ENCODE peak calls at places on chromosomes 1 and 21, in six cellular contexts. K, N, F, M, B and T are unnamed samples.

GRCh38 chr1:10107985-10108663 is 75.4 kb downstream of the UBE4B start:
- DNase-seq in F (no peak), N (no peak), M (no peak), B (peak), K (no peak), T (no peak)

GRCh38 chr21:29691616-29692491 is 247.9 kb downstream of the GRIK1 start:
- DNase-seq in N (no peak), B (no peak), M (no peak), F (no peak), K (no peak), T (no peak)

GRCh38 chr21:37281579-37281978 is 14.4 kb upstream of the VPS26C start:
- DNase-seq in M (no peak), B (no peak), N (no peak), K (no peak), F (peak), T (no peak)

GRCh38 chr1:245129321-245129720 is 25.5 kb upstream of the KIF26B start:
- DNase-seq in K (no peak), M (no peak), F (no peak), B (no peak), N (no peak), T (no peak)

GRCh38 chr21:41833138-41834115 is 45.7 kb downstream of the PRDM15 start:
- DNase-seq in M (no peak), B (no peak), K (no peak), N (no peak), F (peak), T (no peak)

GRCh38 chr1:95176859-95177258 is 57.2 kb upstream of the RWDD3 start:
- DNase-seq in M (no peak), F (no peak), B (no peak), N (no peak), K (no peak), T (no peak)

GRCh38 chr1:84257617-84258016 is 43.9 kb upstream of the SAMD13 start:
- DNase-seq in K (no peak), N (no peak), B (no peak), F (no peak), M (no peak), T (no peak)

GRCh38 chr1:1554926-1555915 is 14.8 kb upstream of the TMEM240 start:
- DNase-seq in B (peak), N (no peak), F (no peak), K (no peak), M (no peak), T (no peak)

GRCh38 chr1:117959364-117959763 is 29.8 kb downstream of the WDR3 start:
- DNase-seq in M (no peak), B (no peak), F (no peak), N (no peak), K (no peak), T (no peak)

GRCh38 chr1:186304982-186305949 is 69.8 kb downstream of the TPR start:
- DNase-seq in K (no peak), N (no peak), F (no peak), B (peak), M (no peak), T (no peak)

GRCh38 chr1:101284021-101284420 is 47.2 kb downstream of the S1PR1 start:
- DNase-seq in M (no peak), B (no peak), F (no peak), K (no peak), N (no peak), T (no peak)

GRCh38 chr1:154453155-154453554 is 48.0 kb downstream of the IL6R start:
- DNase-seq in F (no peak), M (no peak), K (no peak), B (no peak), N (no peak), T (no peak)

GRCh38 chr1:183032122-183032921 is 9.1 kb downstream of the LAMC1 start:
- DNase-seq in B (no peak), N (no peak), M (no peak), F (no peak), K (no peak), T (no peak)

GRCh38 chr1:164868990-164869389 is 310.0 kb downstream of the PBX1 start:
- DNase-seq in N (no peak), K (no peak), B (no peak), M (no peak), F (no peak), T (no peak)

GRCh38 chr1:159005676-159006075 is 4.0 kb upstream of the IFI16 start:
- DNase-seq in F (no peak), N (no peak), B (no peak), M (no peak), K (no peak), T (no peak)

GRCh38 chr1:200670215-200671118 is 760 bp upstream of the DDX59 start:
- DNase-seq in M (no peak), N (peak), F (no peak), B (peak), K (peak), T (no peak)

GRCh38 chr21:26732442-26733221 is 112.6 kb downstream of the ADAMTS1 start:
- DNase-seq in M (peak), B (peak), F (no peak), N (peak), K (peak), T (no peak)

GRCh38 chr1:207024202-207025143 is 8.1 kb downstream of the C1orf116 start:
- DNase-seq in K (no peak), F (no peak), B (peak), M (no peak), N (no peak), T (no peak)

GRCh38 chr21:44969965-44970755 is 30.3 kb downstream of the SLX9 start:
- DNase-seq in N (no peak), F (no peak), M (no peak), B (no peak), K (no peak), T (no peak)

GRCh38 chr1:235100124-235100801 is 28.4 kb downstream of the TOMM20 start:
- DNase-seq in B (no peak), F (peak), M (no peak), K (peak), N (no peak), T (no peak)

GRCh38 chr1:51963592-51964308 is 26.8 kb downstream of the RAB3B start:
- DNase-seq in K (no peak), B (no peak), F (no peak), N (no peak), M (no peak), T (no peak)

GRCh38 chr1:170221031-170221430 is 75.3 kb downstream of the NTMT2 start:
- DNase-seq in N (no peak), M (no peak), K (peak), F (no peak), B (peak), T (no peak)

GRCh38 chr1:226603030-226603960 is 54.7 kb downstream of the STUM start:
- DNase-seq in N (no peak), F (peak), B (no peak), M (no peak), K (peak), T (no peak)

GRCh38 chr21:16402752-16403151 is 673.0 kb downstream of the USP25 start:
- DNase-seq in N (no peak), K (no peak), M (no peak), F (no peak), B (no peak), T (no peak)

GRCh38 chr1:44072204-44072603 is 40.9 kb upstream of the SLC6A9 start:
- DNase-seq in K (no peak), B (no peak), N (no peak), M (no peak), F (no peak), T (no peak)

GRCh38 chr1:10507111-10507879 is 32.5 kb downstream of the PEX14 start:
- DNase-seq in K (peak), N (peak), B (peak), F (no peak), M (peak), T (peak)

GRCh38 chr1:234611153-234611798 is 1.3 kb upstream of the IRF2BP2 start:
- DNase-seq in F (no peak), B (no peak), N (no peak), K (peak), M (no peak), T (no peak)

GRCh38 chr21:36718951-36719501 is 20.1 kb downstream of the SIM2 start:
- DNase-seq in M (no peak), K (no peak), B (no peak), F (no peak), N (no peak), T (no peak)

GRCh38 chr1:19423130-19423529 is 62.2 kb downstream of the CAPZB start:
- DNase-seq in F (no peak), B (no peak), N (no peak), K (no peak), M (no peak), T (no peak)

GRCh38 chr1:11138952-11139351 is 39.3 kb upstream of the EXOSC10 start:
- DNase-seq in K (no peak), B (no peak), F (no peak), M (no peak), N (no peak), T (no peak)

GRCh38 chr1:110283677-110284076 is 55.5 kb upstream of the RBM15 start:
- DNase-seq in K (no peak), F (no peak), N (no peak), B (no peak), M (no peak), T (no peak)

GRCh38 chr1:116360435-116361173 is 12.4 kb upstream of the ATP1A1 start:
- DNase-seq in N (no peak), F (no peak), B (no peak), K (no peak), M (no peak), T (no peak)

GRCh38 chr1:111643696-111644095 is 24.1 kb downstream of the RAP1A start:
- DNase-seq in N (no peak), B (no peak), M (no peak), F (no peak), K (no peak), T (no peak)

GRCh38 chr1:234495231-234495990 is 16.4 kb upstream of the TARBP1 start:
- DNase-seq in K (no peak), B (peak), N (no peak), F (peak), M (no peak), T (no peak)

GRCh38 chr1:230270940-230271325 is 155.2 kb downstream of the PGBD5 start:
- DNase-seq in M (no peak), B (no peak), N (peak), F (no peak), K (no peak), T (no peak)

GRCh38 chr1:230270185-230270939 is 155.8 kb downstream of the PGBD5 start:
- DNase-seq in M (no peak), B (no peak), F (no peak), K (no peak), N (no peak), T (no peak)

GRCh38 chr1:230267338-230268065 is 158.6 kb downstream of the PGBD5 start:
- DNase-seq in M (no peak), B (no peak), F (no peak), N (no peak), K (no peak), T (no peak)

GRCh38 chr1:230266456-230266855 is 159.7 kb downstream of the PGBD5 start:
- DNase-seq in N (no peak), K (no peak), M (no peak), B (no peak), F (peak), T (no peak)

DNA sequence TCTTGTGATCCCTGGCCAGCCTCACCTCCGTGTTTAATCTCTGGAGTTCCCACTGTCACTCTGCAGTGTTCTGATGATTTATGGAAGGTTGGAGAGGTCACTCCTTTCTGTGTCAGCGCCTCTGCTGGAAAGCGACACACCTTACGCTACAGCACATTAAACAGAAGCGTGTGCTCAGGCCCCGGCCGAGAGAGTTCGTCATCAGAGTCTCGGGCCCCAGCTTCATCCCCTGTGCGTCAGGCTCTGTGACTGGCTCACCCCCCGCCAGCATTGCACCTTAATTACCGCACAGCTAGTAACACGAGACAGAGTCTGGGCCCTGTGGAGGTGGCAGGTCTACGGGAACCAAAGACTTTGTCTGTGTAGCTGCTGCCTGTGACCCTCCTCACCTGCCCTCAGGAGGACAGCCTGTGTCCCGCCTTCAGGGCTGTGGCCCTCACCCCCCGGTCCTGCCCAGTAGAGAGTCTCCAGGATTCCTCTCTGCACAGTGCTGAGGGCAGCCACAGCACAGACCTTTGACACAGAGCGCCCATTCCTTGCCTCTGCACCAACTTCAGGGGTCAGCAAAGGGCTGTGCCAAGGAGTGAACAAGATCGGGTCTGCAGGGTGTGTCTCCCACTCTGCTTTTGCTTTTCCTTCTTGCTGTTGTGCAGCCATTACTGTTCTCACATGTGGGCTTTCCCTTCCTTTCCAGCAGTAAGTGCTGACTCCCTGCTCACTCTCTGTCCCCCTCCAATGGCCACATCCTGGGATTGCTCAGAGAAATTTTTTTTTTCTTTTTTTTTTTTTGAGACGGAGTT is 157.6 kb downstream of the PGBD5 start:
- DNase-seq in B (peak), M (peak), K (no peak), F (no peak), N (no peak), T (no peak)
- TF ChIP-seq CTCF in B (peak), M (peak), K (peak), F (no peak), N (peak), T (peak)

GRCh38 chr1:178625695-178626094 is 99.3 kb upstream of the RALGPS2 start:
- DNase-seq in M (no peak), F (no peak), B (peak), N (no peak), K (no peak), T (no peak)
- TF ChIP-seq CTCF in M (no peak), F (no peak), B (no peak), N (no peak), K (no peak), T (no peak)

GRCh38 chr1:61659061-61659460 is 65.9 kb downstream of the TM2D1 start:
- DNase-seq in N (no peak), B (no peak), F (no peak), K (no peak), M (no peak), T (no peak)
- TF ChIP-seq CTCF in N (no peak), B (no peak), F (no peak), K (no peak), M (peak), T (peak)

DNA sequence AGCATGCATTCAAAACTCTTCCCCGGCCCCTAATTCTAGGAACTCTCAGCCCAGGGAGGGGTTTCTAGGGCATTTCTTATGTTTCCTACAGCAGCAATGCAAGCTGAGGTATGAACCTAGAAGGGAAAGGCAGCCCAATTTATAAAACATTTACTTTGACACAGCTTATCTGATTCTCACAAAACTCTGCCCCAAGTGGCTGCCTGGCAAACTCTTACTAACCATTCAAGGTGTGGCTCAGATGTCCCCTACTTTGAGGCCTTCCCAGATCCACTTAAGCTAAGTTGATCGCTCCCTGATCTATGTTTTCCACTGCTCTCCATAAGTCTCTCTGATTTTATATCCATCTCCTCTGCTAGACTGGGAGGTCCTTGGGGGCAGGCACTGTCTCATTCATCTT is 35.4 kb downstream of the AK2 start:
- DNase-seq in F (no peak), K (no peak), M (no peak), N (no peak), B (no peak), T (no peak)
- TF ChIP-seq CTCF in F (no peak), K (no peak), M (peak), N (no peak), B (peak), T (no peak)

DNA sequence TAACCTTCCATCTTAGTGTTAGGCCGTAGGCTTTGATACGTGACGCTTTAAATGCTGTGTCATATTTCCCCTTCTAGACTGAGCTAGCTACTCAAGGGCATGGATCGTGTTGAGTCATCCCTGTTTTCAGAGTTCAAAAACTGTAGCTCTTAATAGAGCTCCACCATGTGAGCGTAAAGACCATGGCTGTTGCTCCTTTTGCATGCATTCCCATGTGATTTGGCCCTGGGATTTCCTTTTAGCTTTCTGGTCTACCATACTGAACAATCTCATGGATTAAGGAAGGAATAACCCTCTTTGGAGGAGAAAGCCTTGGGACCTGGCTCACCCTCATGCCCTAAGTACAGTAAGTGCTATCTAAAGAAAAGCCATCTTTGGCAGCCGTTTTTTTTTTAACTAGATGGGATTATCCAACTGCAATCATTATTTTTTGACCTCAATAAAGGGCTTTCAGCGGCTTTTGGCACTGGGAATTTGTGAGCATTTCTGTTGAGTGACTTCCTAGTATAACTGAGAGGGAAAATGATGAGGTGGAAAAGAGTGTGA is 76.6 kb downstream of the PLPP3 start:
- DNase-seq in F (no peak), K (no peak), N (no peak), B (no peak), M (no peak), T (no peak)
- TF ChIP-seq CTCF in F (no peak), K (no peak), N (no peak), B (no peak), M (no peak), T (no peak)

DNA sequence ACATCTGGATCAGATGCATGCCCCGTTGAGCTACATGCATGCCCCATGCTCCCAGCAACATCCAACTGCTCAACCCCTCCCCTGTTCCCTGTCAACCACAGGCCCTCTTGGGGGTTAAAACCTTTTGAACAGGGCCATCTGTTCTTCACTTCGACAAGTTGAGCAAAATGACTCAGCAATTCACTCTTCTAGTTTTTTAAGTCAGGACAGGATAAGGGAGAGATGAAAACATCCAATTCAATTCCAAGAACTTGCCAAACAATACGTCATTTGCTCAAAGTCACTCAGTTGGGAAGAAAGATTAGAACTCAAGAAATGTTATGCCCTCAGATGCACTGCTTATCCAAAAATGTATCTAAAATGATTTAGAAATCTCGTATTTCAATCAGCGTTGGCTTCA is 46.1 kb upstream of the MTF2 start:
- DNase-seq in K (no peak), N (no peak), F (no peak), B (no peak), M (no peak), T (no peak)
- TF ChIP-seq CTCF in K (no peak), N (no peak), F (no peak), B (no peak), M (no peak), T (no peak)

DNA sequence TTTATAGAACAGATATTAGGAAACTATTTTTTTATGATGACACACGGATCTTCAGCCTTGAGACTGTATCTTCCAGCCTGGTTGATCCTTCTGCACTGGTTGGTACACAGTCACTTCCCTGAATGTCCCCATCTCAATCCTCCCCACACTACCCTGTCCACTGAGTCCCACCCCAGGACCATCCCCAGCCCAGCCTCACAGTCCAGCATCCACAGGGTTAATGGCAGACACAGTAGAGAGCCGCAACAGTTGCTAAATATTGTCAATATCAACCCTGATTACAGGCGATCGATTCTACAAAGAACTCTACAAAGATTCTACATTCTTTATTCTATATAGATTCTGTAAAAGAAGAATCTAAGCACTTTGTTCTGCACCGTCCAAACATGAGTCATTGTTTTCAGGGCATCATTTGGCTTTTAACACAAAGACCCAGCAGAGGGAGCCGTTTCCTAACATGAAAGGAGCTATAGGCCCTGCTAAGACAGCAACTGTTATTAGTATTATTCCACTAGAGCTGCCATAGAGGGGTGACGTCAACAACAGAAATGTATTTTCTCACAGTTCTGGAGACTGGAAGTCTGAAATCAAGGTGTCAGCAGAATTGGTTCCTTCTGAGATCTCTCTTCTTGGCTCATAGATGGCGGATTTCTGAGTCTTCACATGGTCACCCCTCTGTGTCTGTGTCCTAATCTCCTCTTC is 30.1 kb upstream of the IFNAR2 start:
- DNase-seq in K (peak), N (no peak), M (peak), F (peak), B (peak), T (peak)
- TF ChIP-seq CTCF in K (peak), N (peak), M (peak), F (no peak), B (peak), T (peak)